ENCODE peak calls at places on chromosome 4, in eight cellular contexts. F is right lobe of liver, C is transverse colon, P is heart left ventricle, J is GM12891, L is thyroid gland, H is endothelial cell of umbilical vein, X is suprapubic skin. K is an unnamed sample.

GRCh38 chr4:162163892-162164759 is at the start of gene FSTL5:
- DNase-seq in F (peak), C (peak), P (peak), J (peak), L (peak), H (peak), X (no peak), K (peak)

GRCh38 chr4:125313497-125313896 is 1.3 kb upstream of the FAT4 start:
- DNase-seq in F (no peak), C (no peak), P (no peak), J (no peak), L (peak), H (peak), X (no peak), K (no peak)

GRCh38 chr4:183182873-183183725 is 84.0 kb downstream of the WWC2 start:
- DNase-seq in F (peak), C (no peak), P (peak), J (no peak), L (no peak), H (peak), X (no peak), K (peak)

GRCh38 chr4:8123389-8123788 is 35.2 kb downstream of the ABLIM2 start:
- DNase-seq in F (no peak), C (no peak), P (peak), J (no peak), L (no peak), H (no peak), X (no peak), K (no peak)

GRCh38 chr4:109547394-109547793 is 12.7 kb upstream of the MCUB start:
- DNase-seq in F (no peak), C (no peak), P (no peak), J (no peak), L (no peak), H (peak), X (no peak), K (no peak)

GRCh38 chr4:15182600-15183222 is 180.4 kb downstream of the CPEB2 start:
- DNase-seq in F (no peak), C (no peak), P (no peak), J (no peak), L (no peak), H (peak), X (no peak), K (no peak)

GRCh38 chr4:25970691-25971427 is 56.8 kb downstream of the SMIM20 start:
- DNase-seq in F (no peak), C (peak), P (no peak), J (no peak), L (no peak), H (no peak), X (peak), K (no peak)

GRCh38 chr4:158046345-158046744 is 126.5 kb downstream of the GASK1B start:
- DNase-seq in F (no peak), C (no peak), P (no peak), J (no peak), L (no peak), H (peak), X (no peak), K (no peak)

GRCh38 chr4:57378766-57379165 is 268.6 kb upstream of the IGFBP7 start:
- DNase-seq in F (no peak), C (no peak), P (no peak), J (no peak), L (no peak), H (no peak), X (no peak), K (no peak)

GRCh38 chr4:140239311-140239710 is 85.3 kb upstream of the MAML3 start:
- DNase-seq in F (no peak), C (no peak), P (no peak), J (no peak), L (peak), H (no peak), X (no peak), K (no peak)

GRCh38 chr4:168514249-168514852 is 17.5 kb downstream of the PALLD start:
- DNase-seq in F (no peak), C (no peak), P (no peak), J (peak), L (no peak), H (peak), X (no peak), K (no peak)

GRCh38 chr4:48470570-48470969 is 12.6 kb upstream of the SLC10A4 start:
- DNase-seq in F (no peak), C (no peak), P (no peak), J (no peak), L (no peak), H (no peak), X (no peak), K (no peak)

GRCh38 chr4:82691431-82691830 is 107.2 kb downstream of the SCD5 start:
- DNase-seq in F (no peak), C (no peak), P (no peak), J (no peak), L (no peak), H (peak), X (no peak), K (no peak)

GRCh38 chr4:17707671-17708070 is 73.8 kb downstream of the FAM184B start:
- DNase-seq in F (no peak), C (no peak), P (no peak), J (no peak), L (no peak), H (no peak), X (no peak), K (no peak)

GRCh38 chr4:8665406-8666360 is 73.1 kb downstream of the CPZ start:
- DNase-seq in F (no peak), C (no peak), P (peak), J (no peak), L (no peak), H (no peak), X (no peak), K (peak)

GRCh38 chr4:98338761-98339438 is 77.7 kb downstream of the RAP1GDS1 start:
- DNase-seq in F (no peak), C (no peak), P (no peak), J (no peak), L (no peak), H (no peak), X (no peak), K (no peak)

GRCh38 chr4:186190456-186191265 is 706 bp upstream of the CYP4V2 start:
- DNase-seq in F (peak), C (peak), P (no peak), J (peak), L (peak), H (no peak), X (no peak), K (peak)

GRCh38 chr4:9764155-9764696 is 17.2 kb upstream of the DRD5 start:
- DNase-seq in F (no peak), C (no peak), P (no peak), J (no peak), L (no peak), H (no peak), X (no peak), K (no peak)

GRCh38 chr4:22997358-22998224 is 304.9 kb downstream of the GBA3 start:
- DNase-seq in F (no peak), C (no peak), P (no peak), J (no peak), L (no peak), H (no peak), X (no peak), K (no peak)
- TF ChIP-seq POLR2A in F (no peak), C (no peak), P (no peak), J (no peak), L (no peak), H (no peak), X (no peak), K (no peak)

DNA sequence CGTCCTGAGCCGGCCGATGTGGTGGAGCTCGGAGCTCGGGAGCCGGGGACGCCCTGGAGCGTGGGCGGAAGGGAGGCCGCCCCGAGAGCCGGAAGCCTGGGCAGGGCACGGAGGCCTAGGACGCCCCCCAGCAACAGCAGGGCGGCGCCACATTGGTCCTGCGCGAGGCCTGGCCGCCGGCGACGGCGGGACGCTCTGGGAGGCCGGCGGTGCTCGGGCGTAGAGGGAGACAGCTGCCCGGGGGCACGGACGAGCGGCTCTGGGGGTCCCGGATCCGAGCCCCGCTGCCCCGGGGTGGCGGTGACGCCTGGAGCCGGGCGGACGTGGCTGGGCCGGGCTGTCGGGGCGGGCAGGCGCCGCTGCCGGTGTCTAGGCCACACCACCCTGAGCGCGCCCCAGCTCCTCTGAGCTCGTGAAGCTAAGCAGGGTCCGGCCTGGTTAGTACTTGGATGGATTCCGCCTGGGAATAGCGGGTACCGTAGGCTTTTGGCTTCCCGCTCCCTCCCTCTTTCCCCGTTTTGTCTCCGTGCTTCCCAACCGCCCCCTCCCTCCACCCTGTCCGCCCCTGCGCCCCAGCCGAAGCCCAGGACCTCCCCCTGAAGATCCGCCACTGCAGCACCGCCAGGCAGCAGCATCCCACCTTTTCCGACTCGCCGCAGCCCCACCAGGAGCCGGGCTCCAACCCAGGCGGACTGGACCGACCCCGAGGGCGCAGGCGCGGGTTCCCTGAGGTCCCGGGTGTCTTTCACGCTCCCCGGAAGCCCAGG is 12.1 kb downstream of the FRG2 start:
- DNase-seq in F (no peak), C (no peak), P (no peak), J (no peak), L (no peak), H (no peak), X (no peak), K (no peak)
- TF ChIP-seq POLR2A in F (no peak), C (no peak), P (no peak), J (no peak), L (no peak), H (no peak), X (no peak), K (no peak)

GRCh38 chr4:42446823-42447222 is 49.5 kb downstream of the SHISA3 start:
- DNase-seq in F (no peak), C (no peak), P (no peak), J (no peak), L (no peak), H (no peak), X (no peak), K (no peak)
- TF ChIP-seq POLR2A in F (no peak), C (no peak), P (no peak), J (no peak), L (no peak), H (no peak), X (no peak), K (no peak)

DNA sequence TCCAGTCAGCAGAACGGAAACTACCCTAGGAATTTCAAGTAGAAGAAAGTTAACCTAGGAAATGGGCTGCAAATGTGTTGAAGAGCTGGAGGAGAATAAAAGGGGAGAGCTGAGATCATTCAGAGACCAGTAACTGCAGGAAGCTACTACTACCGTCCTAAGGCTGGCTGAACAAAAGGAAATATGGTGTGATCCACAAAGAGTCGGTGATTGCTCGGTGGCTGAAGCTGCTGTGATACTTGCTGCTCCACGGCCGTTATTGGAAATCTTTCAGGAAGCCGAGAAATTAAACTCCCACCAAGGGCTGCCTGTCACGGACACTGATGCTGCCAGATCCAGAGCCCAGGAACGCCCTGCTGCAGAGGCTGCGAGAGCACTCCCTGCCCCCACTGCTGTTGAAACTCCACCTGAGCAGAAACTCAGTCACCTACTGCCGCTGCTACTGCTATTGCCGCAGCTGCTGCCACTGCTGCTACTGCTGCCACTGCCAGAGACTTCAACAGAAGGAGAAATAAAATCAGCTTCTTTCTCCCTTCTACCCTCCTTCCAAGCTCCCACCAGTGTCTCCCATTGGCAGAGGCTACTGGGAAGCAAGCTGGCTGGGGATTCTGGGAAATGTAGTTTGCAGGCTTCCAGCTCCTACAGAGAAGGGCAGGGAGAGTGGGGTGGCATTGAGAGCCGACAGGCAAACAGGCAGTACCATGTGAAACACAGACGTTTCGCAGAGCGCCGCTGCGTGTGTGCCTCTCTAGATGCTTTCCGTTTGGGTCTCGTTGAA is 125.9 kb upstream of the ENPP6 start:
- DNase-seq in F (peak), C (peak), P (peak), J (no peak), L (peak), H (peak), X (peak), K (peak)
- TF ChIP-seq POLR2A in F (peak), C (peak), P (no peak), J (no peak), L (peak), H (peak), X (no peak), K (peak)

GRCh38 chr4:6595897-6596537 is 21.0 kb downstream of the MAN2B2 start:
- DNase-seq in F (no peak), C (no peak), P (no peak), J (no peak), L (no peak), H (no peak), X (no peak), K (no peak)

GRCh38 chr4:6596948-6597347 is 22.0 kb downstream of the MAN2B2 start:
- DNase-seq in F (no peak), C (no peak), P (no peak), J (no peak), L (no peak), H (no peak), X (no peak), K (no peak)

GRCh38 chr4:6592804-6593563 is 18.0 kb downstream of the MAN2B2 start:
- DNase-seq in F (no peak), C (no peak), P (no peak), J (no peak), L (no peak), H (no peak), X (no peak), K (no peak)

GRCh38 chr4:6594341-6594740 is 19.4 kb downstream of the MAN2B2 start:
- DNase-seq in F (no peak), C (no peak), P (no peak), J (no peak), L (no peak), H (no peak), X (no peak), K (no peak)

DNA sequence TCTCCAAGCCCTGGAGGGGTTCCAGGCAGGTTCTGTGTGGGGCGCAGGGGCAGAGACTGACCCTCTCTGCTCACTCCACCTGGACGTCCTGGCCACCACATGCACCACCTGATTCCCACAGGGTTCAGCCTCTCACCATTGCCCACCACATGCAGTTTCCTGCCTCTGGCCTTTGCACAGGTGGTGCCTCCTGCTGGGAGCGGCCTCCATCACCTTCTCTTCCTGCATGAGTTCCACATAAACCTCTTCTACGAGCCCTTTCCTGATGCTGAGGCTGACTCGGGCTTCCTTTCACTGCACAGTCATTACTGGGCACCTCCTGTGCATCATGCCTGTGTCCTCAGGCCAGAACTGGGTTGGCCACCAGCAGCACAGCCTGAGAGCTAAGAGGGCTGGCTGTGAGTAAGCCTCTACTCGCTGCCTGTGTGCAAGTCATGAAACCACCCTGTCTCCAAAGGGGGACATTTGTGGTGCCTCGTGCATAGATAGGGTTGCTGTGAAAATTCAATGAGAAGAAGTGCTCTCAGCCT is 19.9 kb downstream of the MAN2B2 start:
- DNase-seq in F (no peak), C (no peak), P (no peak), J (no peak), L (no peak), H (no peak), X (no peak), K (peak)
- TF ChIP-seq POLR2A in F (no peak), C (no peak), P (no peak), J (no peak), L (no peak), H (no peak), X (no peak), K (no peak)